ENCODE peak calls at places on chromosomes 4 and X, in six cellular contexts. X, F, W, I, Y and J are unnamed samples.

GRCh38 chr4:27068151-27068862 is 207.7 kb downstream of the STIM2 start:
- DNase-seq in X (no peak), F (no peak), W (no peak), I (no peak), Y (no peak), J (no peak)

GRCh38 chr4:54930226-54930625 is 195.2 kb downstream of the KDR start:
- DNase-seq in X (no peak), F (no peak), W (no peak), I (no peak), Y (no peak), J (no peak)

GRCh38 chr4:152577708-152578421 is 42.0 kb upstream of the FBXW7 start:
- DNase-seq in X (no peak), F (no peak), W (no peak), I (no peak), Y (no peak), J (no peak)

GRCh38 chrX:40091691-40092421 is 5.9 kb downstream of the BCOR start:
- DNase-seq in X (no peak), F (peak; percentile 31), W (no peak), I (no peak), Y (no peak), J (no peak)

GRCh38 chrX:53494427-53494826 is 60.3 kb upstream of the HSD17B10 start:
- DNase-seq in X (no peak), F (peak; percentile 8), W (no peak), I (no peak), Y (no peak), J (no peak)

GRCh38 chr4:74874785-74875367 is 58.0 kb upstream of the PARM1 start:
- DNase-seq in X (no peak), F (peak; percentile 72), W (peak; percentile 27), I (no peak), Y (peak; percentile 34), J (peak; percentile 62)

GRCh38 chr4:53527342-53527741 is 63.9 kb downstream of the LNX1 start:
- DNase-seq in X (no peak), F (no peak), W (no peak), I (no peak), Y (no peak), J (no peak)

GRCh38 chr4:86940176-86940575 is 5.4 kb downstream of the AFF1 start:
- DNase-seq in X (no peak), F (no peak), W (no peak), I (no peak), Y (no peak), J (no peak)

GRCh38 chr4:156476359-156476758 is 495.2 kb downstream of the PDGFC start:
- DNase-seq in X (no peak), F (no peak), W (no peak), I (no peak), Y (no peak), J (peak; percentile 45)

GRCh38 chrX:38038501-38038900 is 32.1 kb downstream of the SYTL5 start:
- DNase-seq in X (no peak), F (no peak), W (no peak), I (no peak), Y (no peak), J (no peak)

GRCh38 chr4:130712038-130712437 is 1616.1 kb downstream of the C4orf33 start:
- DNase-seq in X (no peak), F (no peak), W (no peak), I (no peak), Y (no peak), J (no peak)

GRCh38 chr4:7909966-7910720 is 29.5 kb downstream of the AFAP1 start:
- DNase-seq in X (no peak), F (no peak), W (no peak), I (no peak), Y (no peak), J (no peak)

GRCh38 chrX:154366666-154367055 is 7.8 kb downstream of the FLNA start:
- DNase-seq in X (no peak), F (no peak), W (no peak), I (no peak), Y (no peak), J (no peak)